ENCODE peak calls at places on chromosome 2, in six cellular contexts. One of them, this sample, is unnamed.

GRCh38 chr2:178194600-178195389 is 483 bp downstream of the OSBPL6 start:
- DNase-seq in CD8-positive, alpha-beta T cell: no peak
- DNase-seq in bronchial epithelial cell: peak; percentile 46
- DNase-seq in Right ventricle myocardium inferior: peak; percentile 70
- DNase-seq in DND-41: no peak
- DNase-seq in upper lobe of right lung: peak; percentile 70
- DNase-seq in this sample: no peak

GRCh38 chr2:226362991-226363390 is 436.6 kb downstream of the IRS1 start:
- DNase-seq in CD8-positive, alpha-beta T cell: no peak
- DNase-seq in bronchial epithelial cell: peak; percentile 83
- DNase-seq in Right ventricle myocardium inferior: no peak
- DNase-seq in DND-41: no peak
- DNase-seq in upper lobe of right lung: no peak
- DNase-seq in this sample: no peak

GRCh38 chr2:120818441-120818920 is 82.8 kb downstream of the GLI2 start:
- DNase-seq in CD8-positive, alpha-beta T cell: no peak
- DNase-seq in bronchial epithelial cell: no peak
- DNase-seq in Right ventricle myocardium inferior: peak; percentile 55
- DNase-seq in DND-41: no peak
- DNase-seq in upper lobe of right lung: no peak
- DNase-seq in this sample: peak; percentile 92

GRCh38 chr2:42976400-42976799 is 184.0 kb upstream of the HAAO start:
- DNase-seq in CD8-positive, alpha-beta T cell: no peak
- DNase-seq in bronchial epithelial cell: no peak
- DNase-seq in Right ventricle myocardium inferior: no peak
- DNase-seq in DND-41: no peak
- DNase-seq in upper lobe of right lung: peak; percentile 55
- DNase-seq in this sample: peak; percentile 58

GRCh38 chr2:204503869-204504268 is 41.4 kb upstream of the PARD3B start:
- DNase-seq in CD8-positive, alpha-beta T cell: no peak
- DNase-seq in bronchial epithelial cell: no peak
- DNase-seq in Right ventricle myocardium inferior: no peak
- DNase-seq in DND-41: no peak
- DNase-seq in upper lobe of right lung: no peak
- DNase-seq in this sample: no peak

GRCh38 chr2:225737556-225737955 is 338.0 kb downstream of the NYAP2 start:
- DNase-seq in CD8-positive, alpha-beta T cell: no peak
- DNase-seq in bronchial epithelial cell: peak; percentile 85
- DNase-seq in Right ventricle myocardium inferior: no peak
- DNase-seq in DND-41: no peak
- DNase-seq in upper lobe of right lung: no peak
- DNase-seq in this sample: no peak

GRCh38 chr2:17051558-17051957 is 385.9 kb upstream of the CYRIA start:
- DNase-seq in CD8-positive, alpha-beta T cell: no peak
- DNase-seq in bronchial epithelial cell: no peak
- DNase-seq in Right ventricle myocardium inferior: no peak
- DNase-seq in DND-41: no peak
- DNase-seq in upper lobe of right lung: no peak
- DNase-seq in this sample: no peak

GRCh38 chr2:220147590-220147989 is 520.2 kb downstream of the SLC4A3 start:
- DNase-seq in CD8-positive, alpha-beta T cell: no peak
- DNase-seq in bronchial epithelial cell: no peak
- DNase-seq in Right ventricle myocardium inferior: no peak
- DNase-seq in DND-41: no peak
- DNase-seq in upper lobe of right lung: no peak
- DNase-seq in this sample: no peak

GRCh38 chr2:231169475-231169874 is 29.0 kb upstream of the ARMC9 start:
- DNase-seq in CD8-positive, alpha-beta T cell: no peak
- DNase-seq in bronchial epithelial cell: no peak
- DNase-seq in Right ventricle myocardium inferior: no peak
- DNase-seq in DND-41: no peak
- DNase-seq in upper lobe of right lung: no peak
- DNase-seq in this sample: no peak

GRCh38 chr2:207504513-207505171 is 25.1 kb upstream of the CREB1 start:
- DNase-seq in CD8-positive, alpha-beta T cell: no peak
- DNase-seq in bronchial epithelial cell: peak; percentile 43
- DNase-seq in Right ventricle myocardium inferior: no peak
- DNase-seq in DND-41: no peak
- DNase-seq in upper lobe of right lung: no peak
- DNase-seq in this sample: no peak

GRCh38 chr2:237097911-237098702 is 12.4 kb downstream of the COPS8 start:
- DNase-seq in CD8-positive, alpha-beta T cell: no peak
- DNase-seq in bronchial epithelial cell: peak; percentile 100
- DNase-seq in Right ventricle myocardium inferior: no peak
- DNase-seq in DND-41: no peak
- DNase-seq in upper lobe of right lung: no peak
- DNase-seq in this sample: no peak

GRCh38 chr2:110116033-110116710 is 550 bp upstream of the MALL start:
- DNase-seq in CD8-positive, alpha-beta T cell: no peak
- DNase-seq in bronchial epithelial cell: peak; percentile 35
- DNase-seq in Right ventricle myocardium inferior: no peak
- DNase-seq in DND-41: no peak
- DNase-seq in upper lobe of right lung: peak; percentile 72
- DNase-seq in this sample: no peak

GRCh38 chr2:209638346-209638745 is 133.3 kb upstream of the UNC80 start:
- DNase-seq in CD8-positive, alpha-beta T cell: no peak
- DNase-seq in bronchial epithelial cell: peak; percentile 93
- DNase-seq in Right ventricle myocardium inferior: no peak
- DNase-seq in DND-41: no peak
- DNase-seq in upper lobe of right lung: no peak
- DNase-seq in this sample: no peak

GRCh38 chr2:85758361-85759256 is 4.8 kb downstream of the ATOH8 start:
- DNase-seq in CD8-positive, alpha-beta T cell: no peak
- DNase-seq in bronchial epithelial cell: no peak
- DNase-seq in Right ventricle myocardium inferior: no peak
- DNase-seq in DND-41: no peak
- DNase-seq in upper lobe of right lung: no peak
- DNase-seq in this sample: no peak

GRCh38 chr2:207896525-207897295 is 127.0 kb upstream of the FZD5 start:
- DNase-seq in CD8-positive, alpha-beta T cell: no peak
- DNase-seq in bronchial epithelial cell: no peak
- DNase-seq in Right ventricle myocardium inferior: no peak
- DNase-seq in DND-41: no peak
- DNase-seq in upper lobe of right lung: no peak
- DNase-seq in this sample: no peak

GRCh38 chr2:126894585-126895182 is 4.0 kb upstream of the TEX51 start:
- DNase-seq in CD8-positive, alpha-beta T cell: no peak
- DNase-seq in bronchial epithelial cell: no peak
- DNase-seq in Right ventricle myocardium inferior: no peak
- DNase-seq in DND-41: no peak
- DNase-seq in upper lobe of right lung: peak; percentile 48
- DNase-seq in this sample: peak; percentile 66

GRCh38 chr2:95760839-95761525 is 169.2 kb downstream of the TRIM43 start:
- DNase-seq in CD8-positive, alpha-beta T cell: no peak
- DNase-seq in bronchial epithelial cell: peak; percentile 78
- DNase-seq in Right ventricle myocardium inferior: no peak
- DNase-seq in DND-41: no peak
- DNase-seq in upper lobe of right lung: peak; percentile 49
- DNase-seq in this sample: no peak

GRCh38 chr2:30666307-30666874 is 140.9 kb downstream of the CAPN13 start:
- DNase-seq in CD8-positive, alpha-beta T cell: no peak
- DNase-seq in bronchial epithelial cell: peak; percentile 100
- DNase-seq in Right ventricle myocardium inferior: no peak
- DNase-seq in DND-41: no peak
- DNase-seq in upper lobe of right lung: no peak
- DNase-seq in this sample: no peak

GRCh38 chr2:240322991-240323390 is 112.5 kb upstream of the GPC1 start:
- DNase-seq in CD8-positive, alpha-beta T cell: no peak
- DNase-seq in bronchial epithelial cell: no peak
- DNase-seq in Right ventricle myocardium inferior: no peak
- DNase-seq in DND-41: no peak
- DNase-seq in upper lobe of right lung: no peak
- DNase-seq in this sample: peak; percentile 80

GRCh38 chr2:23460983-23461382 is 76.0 kb downstream of the KLHL29 start:
- DNase-seq in CD8-positive, alpha-beta T cell: no peak
- DNase-seq in bronchial epithelial cell: no peak
- DNase-seq in Right ventricle myocardium inferior: no peak
- DNase-seq in DND-41: no peak
- DNase-seq in upper lobe of right lung: no peak
- DNase-seq in this sample: no peak

GRCh38 chr2:19031642-19032041 is 326.8 kb downstream of the OSR1 start:
- DNase-seq in CD8-positive, alpha-beta T cell: no peak
- DNase-seq in bronchial epithelial cell: peak; percentile 39
- DNase-seq in Right ventricle myocardium inferior: no peak
- DNase-seq in DND-41: no peak
- DNase-seq in upper lobe of right lung: no peak
- DNase-seq in this sample: no peak

GRCh38 chr2:120161190-120161589 is 62.0 kb downstream of the TMEM185B start:
- DNase-seq in CD8-positive, alpha-beta T cell: no peak
- DNase-seq in bronchial epithelial cell: no peak
- DNase-seq in Right ventricle myocardium inferior: no peak
- DNase-seq in DND-41: no peak
- DNase-seq in upper lobe of right lung: no peak
- DNase-seq in this sample: no peak

GRCh38 chr2:238106698-238107524 is 6.8 kb downstream of the ESPNL start:
- DNase-seq in CD8-positive, alpha-beta T cell: no peak
- DNase-seq in bronchial epithelial cell: no peak
- DNase-seq in Right ventricle myocardium inferior: peak; percentile 52
- DNase-seq in DND-41: no peak
- DNase-seq in upper lobe of right lung: peak; percentile 61
- DNase-seq in this sample: peak; percentile 68

GRCh38 chr2:163604941-163605555 is 130.8 kb downstream of the FIGN start:
- DNase-seq in CD8-positive, alpha-beta T cell: no peak
- DNase-seq in bronchial epithelial cell: peak; percentile 64
- DNase-seq in Right ventricle myocardium inferior: no peak
- DNase-seq in DND-41: no peak
- DNase-seq in upper lobe of right lung: no peak
- DNase-seq in this sample: no peak

GRCh38 chr2:71605781-71606241 is 152.4 kb downstream of the DYSF start:
- DNase-seq in CD8-positive, alpha-beta T cell: no peak
- DNase-seq in bronchial epithelial cell: no peak
- DNase-seq in Right ventricle myocardium inferior: no peak
- DNase-seq in DND-41: no peak
- DNase-seq in upper lobe of right lung: peak; percentile 40
- DNase-seq in this sample: peak; percentile 53

GRCh38 chr2:110211938-110212858 is at the start of gene MTLN:
- DNase-seq in CD8-positive, alpha-beta T cell: peak; percentile 41
- DNase-seq in bronchial epithelial cell: peak; percentile 61
- DNase-seq in Right ventricle myocardium inferior: peak; percentile 87
- DNase-seq in DND-41: peak; percentile 78
- DNase-seq in upper lobe of right lung: peak; percentile 86
- DNase-seq in this sample: peak; percentile 88

GRCh38 chr2:187232749-187233148 is 215.3 kb downstream of the CALCRL start:
- DNase-seq in CD8-positive, alpha-beta T cell: no peak
- DNase-seq in bronchial epithelial cell: no peak
- DNase-seq in Right ventricle myocardium inferior: no peak
- DNase-seq in DND-41: no peak
- DNase-seq in upper lobe of right lung: no peak
- DNase-seq in this sample: no peak

GRCh38 chr2:15779381-15780041 is 160.8 kb upstream of the MYCN start:
- DNase-seq in CD8-positive, alpha-beta T cell: no peak
- DNase-seq in bronchial epithelial cell: no peak
- DNase-seq in Right ventricle myocardium inferior: no peak
- DNase-seq in DND-41: no peak
- DNase-seq in upper lobe of right lung: no peak
- DNase-seq in this sample: peak; percentile 29

GRCh38 chr2:46954951-46955571 is 39.5 kb upstream of the MCFD2 start:
- DNase-seq in CD8-positive, alpha-beta T cell: no peak
- DNase-seq in bronchial epithelial cell: peak; percentile 56
- DNase-seq in Right ventricle myocardium inferior: peak; percentile 72
- DNase-seq in DND-41: no peak
- DNase-seq in upper lobe of right lung: no peak
- DNase-seq in this sample: peak; percentile 93

GRCh38 chr2:72334806-72335205 is 187.1 kb upstream of the CYP26B1 start:
- DNase-seq in CD8-positive, alpha-beta T cell: no peak
- DNase-seq in bronchial epithelial cell: no peak
- DNase-seq in Right ventricle myocardium inferior: no peak
- DNase-seq in DND-41: no peak
- DNase-seq in upper lobe of right lung: no peak
- DNase-seq in this sample: peak; percentile 60